ENCODE peak calls at places on chromosome 14, in seven cellular contexts. Y is hepatic stellate cell, A is retina, H is foreskin keratinocyte, G is T47D, P is nucleus accumbens, D is NCI-H1694. E is an unnamed sample.

GRCh38 chr14:102532204-102532658 is 22.7 kb upstream of the ANKRD9 start:
- DNase-seq in A (no peak), P (no peak), Y (no peak), D (no peak), G (peak), H (peak), E (no peak)

GRCh38 chr14:46405095-46405494 is 246.5 kb downstream of the RPL10L start:
- DNase-seq in Y (no peak), P (no peak), G (peak), H (no peak), D (no peak), A (peak), E (no peak)

GRCh38 chr14:57632649-57633048 is 139.0 kb upstream of the CCDC198 start:
- DNase-seq in G (no peak), Y (no peak), H (no peak), P (no peak), A (no peak), D (no peak), E (no peak)

GRCh38 chr14:52891800-52892199 is 59.0 kb downstream of the FERMT2 start:
- DNase-seq in Y (no peak), H (no peak), D (no peak), P (no peak), G (no peak), A (no peak), E (no peak)

GRCh38 chr14:23895480-23895879 is 58.1 kb upstream of the DHRS4 start:
- DNase-seq in A (no peak), D (no peak), H (no peak), Y (no peak), G (peak), P (no peak), E (no peak)

GRCh38 chr14:88420187-88420586 is 34.7 kb downstream of the SPATA7 start:
- DNase-seq in H (no peak), P (no peak), Y (no peak), A (no peak), G (no peak), D (no peak), E (no peak)

GRCh38 chr14:23881292-23881691 is 72.3 kb upstream of the DHRS4 start:
- DNase-seq in P (no peak), Y (no peak), A (no peak), D (no peak), G (no peak), H (no peak), E (no peak)

GRCh38 chr14:93742761-93743160 is 45.5 kb downstream of the PRIMA1 start:
- DNase-seq in H (no peak), A (no peak), Y (no peak), P (no peak), D (peak), G (no peak), E (no peak)

GRCh38 chr14:31435276-31435675 is 14.9 kb upstream of the HEATR5A start:
- DNase-seq in P (no peak), A (no peak), D (no peak), H (no peak), Y (no peak), G (no peak), E (no peak)

GRCh38 chr14:77421241-77421640 is 2.1 kb downstream of the NOXRED1 start:
- DNase-seq in D (no peak), H (no peak), P (no peak), Y (no peak), G (no peak), A (no peak), E (no peak)

GRCh38 chr14:78335531-78335930 is 165.4 kb downstream of the NRXN3 start:
- DNase-seq in P (no peak), A (no peak), G (no peak), H (no peak), D (no peak), Y (no peak), E (no peak)

GRCh38 chr14:74649673-74650072 is 37.6 kb upstream of the LTBP2 start:
- DNase-seq in A (no peak), P (no peak), D (no peak), Y (peak), H (no peak), G (no peak), E (no peak)

GRCh38 chr14:60166144-60166543 is 946 bp upstream of the DHRS7 start:
- DNase-seq in A (no peak), Y (no peak), P (no peak), H (no peak), D (no peak), G (no peak), E (no peak)

GRCh38 chr14:35398095-35398584 is 6.4 kb downstream of the NFKBIA start:
- DNase-seq in Y (no peak), P (no peak), A (no peak), G (no peak), D (no peak), H (no peak), E (no peak)

GRCh38 chr14:105059035-105059916 is 6.0 kb downstream of the GPR132 start:
- DNase-seq in P (no peak), Y (no peak), G (no peak), A (peak), H (no peak), D (peak), E (no peak)

GRCh38 chr14:79281244-79282199 is 929.8 kb downstream of the DIO2 start:
- DNase-seq in Y (no peak), D (no peak), G (no peak), A (peak), P (no peak), H (no peak), E (no peak)

GRCh38 chr14:61396279-61396678 is 74.9 kb downstream of the PRKCH start:
- DNase-seq in H (no peak), P (no peak), D (no peak), G (no peak), A (no peak), Y (no peak), E (no peak)

GRCh38 chr14:67526676-67527459 is 6.2 kb upstream of the PLEKHH1 start:
- DNase-seq in A (peak), P (no peak), H (no peak), G (peak), D (peak), Y (peak), E (peak)

GRCh38 chr14:83709116-83709515 is 1820.8 kb upstream of the FLRT2 start:
- DNase-seq in H (peak), A (no peak), P (no peak), Y (no peak), G (no peak), D (no peak), E (no peak)

GRCh38 chr14:76883437-76883836 is 57.2 kb downstream of the LRRC74A start:
- DNase-seq in P (no peak), H (no peak), G (no peak), D (no peak), Y (no peak), A (no peak), E (no peak)

GRCh38 chr14:31307198-31307597 is 99.6 kb upstream of the HECTD1 start:
- DNase-seq in D (no peak), G (no peak), H (no peak), Y (no peak), A (no peak), P (no peak), E (no peak)

GRCh38 chr14:25056688-25057078 is 6.7 kb upstream of the STXBP6 start:
- DNase-seq in H (no peak), D (no peak), P (no peak), A (no peak), Y (no peak), G (no peak), E (no peak)

GRCh38 chr14:95229749-95230148 is 72.4 kb upstream of the DICER1 start:
- DNase-seq in D (no peak), P (no peak), Y (no peak), G (no peak), A (no peak), H (no peak), E (no peak)

GRCh38 chr14:60622210-60622919 is 26.9 kb downstream of the SIX1 start:
- DNase-seq in G (no peak), H (no peak), Y (no peak), D (no peak), A (no peak), P (no peak), E (no peak)

GRCh38 chr14:74326369-74327152 is 21.7 kb upstream of the VRTN start:
- DNase-seq in D (peak), P (no peak), H (no peak), A (peak), Y (no peak), G (no peak), E (no peak)